ENCODE peak calls at places on chromosomes 7 and 10, in seven cellular contexts. V, P, U, K, Y, W and J are unnamed samples.

GRCh38 chr7:130914589-130915294 is 180.7 kb upstream of the KLF14 start:
- DNase-seq in V (no peak), P (no peak), U (no peak), K (no peak), Y (no peak), W (no peak), J (no peak)

GRCh38 chr10:79344502-79345195 is 2.6 kb upstream of the PPIF start:
- DNase-seq in V (no peak), P (no peak), U (no peak), K (no peak), Y (no peak), W (no peak), J (no peak)

GRCh38 chr7:105916603-105917002 is 40.2 kb upstream of the ATXN7L1 start:
- DNase-seq in V (no peak), P (no peak), U (no peak), K (no peak), Y (no peak), W (no peak), J (peak; percentile 48)

GRCh38 chr7:68977709-68978108 is 620.6 kb upstream of the AUTS2 start:
- DNase-seq in V (no peak), P (no peak), U (no peak), K (peak; percentile 22), Y (no peak), W (no peak), J (no peak)

GRCh38 chr10:78944658-78945333 is 124.0 kb upstream of the ZMIZ1 start:
- DNase-seq in V (peak; percentile 98), P (no peak), U (no peak), K (peak; percentile 74), Y (no peak), W (peak; percentile 65), J (peak; percentile 99)

GRCh38 chr10:110413903-110414562 is 83.7 kb upstream of the DUSP5 start:
- DNase-seq in V (no peak), P (no peak), U (no peak), K (no peak), Y (no peak), W (no peak), J (no peak)

GRCh38 chr10:18214692-18215563 is 74.7 kb downstream of the CACNB2 start:
- DNase-seq in V (peak; percentile 67), P (peak; percentile 48), U (no peak), K (peak; percentile 53), Y (no peak), W (peak; percentile 52), J (peak; percentile 84)

GRCh38 chr7:12765431-12766100 is 78.1 kb downstream of the ARL4A start:
- DNase-seq in V (no peak), P (no peak), U (no peak), K (no peak), Y (no peak), W (no peak), J (peak; percentile 38)

GRCh38 chr7:67753891-67754290 is 757.3 kb downstream of the TYW1 start:
- DNase-seq in V (no peak), P (no peak), U (no peak), K (no peak), Y (no peak), W (peak; percentile 21), J (peak; percentile 21)

GRCh38 chr10:97406064-97406463 is 4.9 kb upstream of the RRP12 start:
- DNase-seq in V (no peak), P (no peak), U (no peak), K (no peak), Y (no peak), W (no peak), J (no peak)

GRCh38 chr10:63520463-63521388 is 475 bp upstream of the REEP3 start:
- DNase-seq in V (peak; percentile 72), P (peak; percentile 57), U (peak; percentile 90), K (peak; percentile 47), Y (no peak), W (peak; percentile 70), J (peak; percentile 80)

GRCh38 chr7:801940-802364 is 30.3 kb upstream of the SUN1 start:
- DNase-seq in V (no peak), P (no peak), U (peak; percentile 89), K (peak; percentile 70), Y (no peak), W (peak; percentile 72), J (no peak)

GRCh38 chr10:29714096-29714874 is 79.5 kb upstream of the SVIL start:
- DNase-seq in V (peak; percentile 93), P (no peak), U (no peak), K (no peak), Y (no peak), W (peak; percentile 65), J (peak; percentile 79)

GRCh38 chr10:71980181-71981023 is 16.2 kb downstream of the CHST3 start:
- DNase-seq in V (no peak), P (no peak), U (no peak), K (no peak), Y (no peak), W (peak; percentile 63), J (peak; percentile 75)

GRCh38 chr7:132760241-132760616 is 184.0 kb upstream of the PLXNA4 start:
- DNase-seq in V (no peak), P (no peak), U (no peak), K (no peak), Y (no peak), W (no peak), J (peak; percentile 45)

GRCh38 chr7:21690717-21691116 is 147.9 kb downstream of the DNAH11 start:
- DNase-seq in V (no peak), P (no peak), U (no peak), K (no peak), Y (no peak), W (no peak), J (peak; percentile 13)

GRCh38 chr7:12766416-12766815 is 79.0 kb downstream of the ARL4A start:
- DNase-seq in V (no peak), P (no peak), U (no peak), K (no peak), Y (no peak), W (no peak), J (no peak)

GRCh38 chr7:55514546-55515265 is 57.6 kb downstream of the VOPP1 start:
- DNase-seq in V (no peak), P (no peak), U (no peak), K (no peak), Y (no peak), W (no peak), J (no peak)

GRCh38 chr7:55516399-55516798 is 55.9 kb downstream of the VOPP1 start:
- DNase-seq in V (no peak), P (no peak), U (no peak), K (no peak), Y (no peak), W (no peak), J (no peak)

GRCh38 chr7:55513849-55514248 is 58.5 kb downstream of the VOPP1 start:
- DNase-seq in V (no peak), P (no peak), U (no peak), K (no peak), Y (no peak), W (no peak), J (no peak)

GRCh38 chr7:55517191-55517633 is 55.1 kb downstream of the VOPP1 start:
- DNase-seq in V (no peak), P (no peak), U (no peak), K (no peak), Y (no peak), W (no peak), J (no peak)

DNA sequence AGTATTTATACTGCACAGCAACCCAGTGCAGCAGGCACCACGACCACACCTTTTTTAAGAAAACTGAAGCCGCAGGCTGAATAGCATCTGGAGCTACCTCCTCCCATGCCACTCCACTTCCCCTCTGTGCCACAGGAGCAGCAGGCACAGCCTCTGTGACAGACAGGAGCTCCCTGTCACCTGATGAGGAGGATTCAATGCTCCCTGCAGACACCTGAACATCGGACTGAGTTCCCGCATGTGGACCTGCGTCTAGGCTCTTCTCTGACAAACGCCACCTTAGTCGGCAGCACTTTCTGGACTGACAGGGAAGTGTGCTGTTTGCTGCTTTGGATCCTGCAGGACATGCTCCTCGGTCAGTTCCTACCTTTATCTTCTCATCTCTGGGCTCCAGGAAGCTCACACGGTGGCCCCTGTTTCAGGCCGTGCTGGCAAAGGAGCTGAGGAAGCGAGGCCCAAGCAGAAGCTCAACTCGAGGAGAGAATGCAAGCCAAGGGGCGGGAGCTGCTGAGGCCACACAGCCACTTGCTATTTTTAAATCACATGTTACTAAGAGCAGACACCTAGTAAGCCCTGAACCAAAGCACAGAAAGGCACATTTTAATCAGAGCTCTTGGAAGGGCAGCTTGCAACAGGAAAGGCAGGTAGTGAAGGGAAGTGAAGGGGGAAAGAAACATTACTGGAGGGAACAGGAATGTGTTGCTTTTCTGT is 56.6 kb downstream of the VOPP1 start:
- DNase-seq in V (no peak), P (no peak), U (no peak), K (no peak), Y (no peak), W (peak; percentile 40), J (no peak)
- H3K4me1 ChIP-seq in V (peaks cover 28% of the 10 kb centered on the region), P (peaks cover 2% of the 10 kb centered on the region), U (peaks cover 6% of the 10 kb centered on the region), K (peaks cover 16% of the 10 kb centered on the region), Y (peaks cover 5% of the 10 kb centered on the region), W (peaks cover 9% of the 10 kb centered on the region), J (no peaks in the 10 kb centered on the region)

GRCh38 chr10:36606234-36606839 is 519.1 kb upstream of the ANKRD30A start:
- DNase-seq in V (peak; percentile 18), P (no peak), U (no peak), K (no peak), Y (no peak), W (no peak), J (peak; percentile 39)
- H3K4me1 ChIP-seq in V (no peaks in the 10 kb centered on the region), P (no peaks in the 10 kb centered on the region), U (no peaks in the 10 kb centered on the region), K (no peaks in the 10 kb centered on the region), Y (no peaks in the 10 kb centered on the region), W (no peaks in the 10 kb centered on the region), J (no peaks in the 10 kb centered on the region)

GRCh38 chr7:43650457-43651052 is 67.6 kb downstream of the STK17A start:
- DNase-seq in V (peak; percentile 65), P (no peak), U (no peak), K (no peak), Y (no peak), W (peak; percentile 46), J (peak; percentile 86)

GRCh38 chr7:43648725-43649406 is 66.0 kb downstream of the STK17A start:
- DNase-seq in V (peak; percentile 70), P (no peak), U (no peak), K (no peak), Y (peak; percentile 32), W (no peak), J (peak; percentile 69)

GRCh38 chr7:43647314-43647691 is 64.4 kb downstream of the STK17A start:
- DNase-seq in V (peak; percentile 79), P (peak; percentile 24), U (no peak), K (no peak), Y (no peak), W (peak; percentile 36), J (peak; percentile 97)

GRCh38 chr7:43647772-43648643 is 65.1 kb downstream of the STK17A start:
- DNase-seq in V (peak; percentile 97), P (no peak), U (peak; percentile 71), K (peak; percentile 81), Y (no peak), W (peak; percentile 85), J (peak; percentile 100)

DNA sequence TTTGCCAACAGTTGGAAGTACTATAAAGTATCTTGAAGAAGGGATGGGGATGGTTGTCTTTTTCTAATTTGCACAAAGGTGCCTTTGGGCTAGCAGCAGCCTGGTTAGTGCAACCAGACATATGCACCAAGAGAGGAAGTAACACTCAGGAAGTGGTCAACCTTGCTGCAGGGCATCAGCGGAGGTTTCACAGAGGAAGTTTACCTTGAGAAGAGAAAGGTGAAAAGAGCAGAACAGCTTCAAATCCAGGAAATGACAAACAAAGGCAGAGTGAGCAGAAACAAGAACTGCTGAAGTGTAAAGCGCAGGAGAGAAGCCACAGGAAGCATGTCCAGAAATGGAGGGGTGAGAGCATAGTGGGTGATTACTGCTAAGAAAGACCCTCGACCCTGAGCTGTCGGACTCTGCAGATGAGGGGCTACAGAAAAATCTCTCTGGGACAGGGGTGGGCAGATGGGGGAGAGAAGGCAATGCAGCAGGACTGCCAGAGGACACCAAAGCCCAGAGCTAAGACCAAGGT is 66.9 kb downstream of the STK17A start:
- DNase-seq in V (peak; percentile 40), P (no peak), U (no peak), K (no peak), Y (no peak), W (no peak), J (peak; percentile 42)
- H3K4me1 ChIP-seq in V (peaks cover 32% of the 10 kb centered on the region), P (peaks cover 36% of the 10 kb centered on the region), U (peaks cover 65% of the 10 kb centered on the region), K (peaks cover 65% of the 10 kb centered on the region), Y (peaks cover 88% of the 10 kb centered on the region), W (peaks cover 54% of the 10 kb centered on the region), J (peaks cover 57% of the 10 kb centered on the region)

GRCh38 chr10:3760083-3760482 is 24.9 kb downstream of the KLF6 start:
- DNase-seq in V (no peak), P (no peak), U (no peak), K (no peak), Y (no peak), W (no peak), J (no peak)
- H3K4me1 ChIP-seq in V (peaks cover 25% of the 10 kb centered on the region), P (peaks cover 7% of the 10 kb centered on the region), U (peaks cover 15% of the 10 kb centered on the region), K (peaks cover 16% of the 10 kb centered on the region), Y (peaks cover 89% of the 10 kb centered on the region), W (peaks cover 14% of the 10 kb centered on the region), J (no peaks in the 10 kb centered on the region)